ENCODE peak calls at places on chromosome 2, in ten cellular contexts. R is HT1080; K is NCI-H460; F is tibial nerve; S is aorta; M is RWPE1; Z is spleen; U is iPS-NIHi11; I is ecto neural progenitor cell; N is effector CD4-positive, alpha-beta T cell. B is an unnamed sample.

GRCh38 chr2:110794951-110795350 is 62.6 kb downstream of the ACOXL start:
- DNase-seq in R (no peak), K (no peak), F (no peak), S (no peak), M (no peak), Z (no peak), U (no peak), I (no peak), N (no peak), B (no peak)

GRCh38 chr2:119407430-119408220 is 24.0 kb upstream of the TMEM37 start:
- DNase-seq in R (peak), K (peak), F (no peak), S (no peak), M (peak), Z (no peak), U (peak), I (peak), N (no peak), B (peak)

GRCh38 chr2:43068053-43068471 is 158.3 kb downstream of the ZFP36L2 start:
- DNase-seq in R (no peak), K (no peak), F (no peak), S (peak), M (no peak), Z (peak), U (peak), I (peak), N (no peak), B (no peak)

GRCh38 chr2:240179186-240179815 is 38.8 kb upstream of the OTOS start:
- DNase-seq in R (no peak), K (no peak), F (no peak), S (peak), M (no peak), Z (peak), U (no peak), I (no peak), N (no peak), B (no peak)

GRCh38 chr2:114752425-114752824 is 310.0 kb downstream of the DPP10 start:
- DNase-seq in R (no peak), K (no peak), F (no peak), S (no peak), M (no peak), Z (no peak), U (no peak), I (no peak), N (no peak), B (no peak)

GRCh38 chr2:152247337-152247695 is 71.8 kb upstream of the STAM2 start:
- DNase-seq in R (peak), K (peak), F (no peak), S (no peak), M (no peak), Z (no peak), U (no peak), I (no peak), N (no peak), B (no peak)

GRCh38 chr2:164920430-164920829 is 34.9 kb downstream of the SLC38A11 start:
- DNase-seq in R (peak), K (peak), F (no peak), S (no peak), M (peak), Z (no peak), U (no peak), I (no peak), N (no peak), B (no peak)

GRCh38 chr2:182182436-182182835 is 196.8 kb downstream of the PPP1R1C start:
- DNase-seq in R (no peak), K (no peak), F (no peak), S (no peak), M (no peak), Z (no peak), U (no peak), I (no peak), N (no peak), B (no peak)

B was measured in GM19239.